ENCODE peak calls at places on chromosomes 16 and 17, in eight cellular contexts. One of them, this sample, is unnamed.

GRCh38 chr17:71959129-71959528 is 161.7 kb upstream of the SOX9 start:
- DNase-seq in mucosa of descending colon: no peak
- DNase-seq in endodermal cell: no peak
- DNase-seq in neural crest cell: no peak
- DNase-seq in Peyer's patch: no peak
- DNase-seq in CD8-positive, alpha-beta memory T cell: no peak
- DNase-seq in brain microvascular endothelial cell: no peak
- DNase-seq in skeletal muscle cell: no peak
- DNase-seq in this sample: no peak

GRCh38 chr16:14263769-14264168 is 192.7 kb downstream of the MRTFB start:
- DNase-seq in mucosa of descending colon: no peak
- DNase-seq in endodermal cell: no peak
- DNase-seq in neural crest cell: no peak
- DNase-seq in Peyer's patch: no peak
- DNase-seq in CD8-positive, alpha-beta memory T cell: no peak
- DNase-seq in brain microvascular endothelial cell: no peak
- DNase-seq in skeletal muscle cell: no peak
- DNase-seq in this sample: no peak

GRCh38 chr16:4694664-4695451 is 1.5 kb downstream of the NUDT16L1 start:
- DNase-seq in mucosa of descending colon: peak
- DNase-seq in endodermal cell: peak
- DNase-seq in neural crest cell: no peak
- DNase-seq in Peyer's patch: peak
- DNase-seq in CD8-positive, alpha-beta memory T cell: no peak
- DNase-seq in brain microvascular endothelial cell: no peak
- DNase-seq in skeletal muscle cell: no peak
- DNase-seq in this sample: no peak

GRCh38 chr17:74986206-74986576 is 1.2 kb upstream of the CDR2L start:
- DNase-seq in mucosa of descending colon: no peak
- DNase-seq in endodermal cell: no peak
- DNase-seq in neural crest cell: no peak
- DNase-seq in Peyer's patch: no peak
- DNase-seq in CD8-positive, alpha-beta memory T cell: no peak
- DNase-seq in brain microvascular endothelial cell: no peak
- DNase-seq in skeletal muscle cell: no peak
- DNase-seq in this sample: no peak

GRCh38 chr16:10668322-10669045 is 26.2 kb downstream of the TEKT5 start:
- DNase-seq in mucosa of descending colon: no peak
- DNase-seq in endodermal cell: peak
- DNase-seq in neural crest cell: peak
- DNase-seq in Peyer's patch: no peak
- DNase-seq in CD8-positive, alpha-beta memory T cell: no peak
- DNase-seq in brain microvascular endothelial cell: peak
- DNase-seq in skeletal muscle cell: no peak
- DNase-seq in this sample: no peak

GRCh38 chr16:46875243-46875642 is 8.9 kb upstream of the GPT2 start:
- DNase-seq in mucosa of descending colon: no peak
- DNase-seq in endodermal cell: no peak
- DNase-seq in neural crest cell: no peak
- DNase-seq in Peyer's patch: no peak
- DNase-seq in CD8-positive, alpha-beta memory T cell: no peak
- DNase-seq in brain microvascular endothelial cell: no peak
- DNase-seq in skeletal muscle cell: no peak
- DNase-seq in this sample: no peak

GRCh38 chr16:67552476-67552875 is 9.8 kb upstream of the CTCF start:
- DNase-seq in mucosa of descending colon: no peak
- DNase-seq in endodermal cell: no peak
- DNase-seq in neural crest cell: no peak
- DNase-seq in Peyer's patch: no peak
- DNase-seq in CD8-positive, alpha-beta memory T cell: no peak
- DNase-seq in brain microvascular endothelial cell: no peak
- DNase-seq in skeletal muscle cell: no peak
- DNase-seq in this sample: no peak

GRCh38 chr17:32277284-32277683 is 11.7 kb downstream of the RHBDL3 start:
- DNase-seq in mucosa of descending colon: no peak
- DNase-seq in endodermal cell: peak
- DNase-seq in neural crest cell: no peak
- DNase-seq in Peyer's patch: no peak
- DNase-seq in CD8-positive, alpha-beta memory T cell: no peak
- DNase-seq in brain microvascular endothelial cell: peak
- DNase-seq in skeletal muscle cell: peak
- DNase-seq in this sample: no peak

GRCh38 chr16:53619247-53619646 is 84.4 kb downstream of the RPGRIP1L start:
- DNase-seq in mucosa of descending colon: no peak
- DNase-seq in endodermal cell: no peak
- DNase-seq in neural crest cell: no peak
- DNase-seq in Peyer's patch: no peak
- DNase-seq in CD8-positive, alpha-beta memory T cell: no peak
- DNase-seq in brain microvascular endothelial cell: no peak
- DNase-seq in skeletal muscle cell: no peak
- DNase-seq in this sample: no peak

GRCh38 chr16:8861563-8862308 is 7.1 kb downstream of the CARHSP1 start:
- DNase-seq in mucosa of descending colon: peak
- DNase-seq in endodermal cell: no peak
- DNase-seq in neural crest cell: no peak
- DNase-seq in Peyer's patch: no peak
- DNase-seq in CD8-positive, alpha-beta memory T cell: no peak
- DNase-seq in brain microvascular endothelial cell: no peak
- DNase-seq in skeletal muscle cell: no peak
- DNase-seq in this sample: no peak

GRCh38 chr17:59814685-59815084 is 78.1 kb downstream of the TUBD1 start:
- DNase-seq in mucosa of descending colon: no peak
- DNase-seq in endodermal cell: no peak
- DNase-seq in neural crest cell: no peak
- DNase-seq in Peyer's patch: no peak
- DNase-seq in CD8-positive, alpha-beta memory T cell: no peak
- DNase-seq in brain microvascular endothelial cell: no peak
- DNase-seq in skeletal muscle cell: no peak
- DNase-seq in this sample: no peak

GRCh38 chr17:30296499-30297038 is 4.8 kb upstream of the BLMH start:
- DNase-seq in mucosa of descending colon: no peak
- DNase-seq in endodermal cell: no peak
- DNase-seq in neural crest cell: no peak
- DNase-seq in Peyer's patch: no peak
- DNase-seq in CD8-positive, alpha-beta memory T cell: no peak
- DNase-seq in brain microvascular endothelial cell: no peak
- DNase-seq in skeletal muscle cell: no peak
- DNase-seq in this sample: no peak

GRCh38 chr16:22898874-22899348 is 84.9 kb downstream of the HS3ST2 start:
- DNase-seq in mucosa of descending colon: no peak
- DNase-seq in endodermal cell: peak
- DNase-seq in neural crest cell: peak
- DNase-seq in Peyer's patch: peak
- DNase-seq in CD8-positive, alpha-beta memory T cell: peak
- DNase-seq in brain microvascular endothelial cell: peak
- DNase-seq in skeletal muscle cell: peak
- DNase-seq in this sample: peak

GRCh38 chr16:64428463-64428862 is 693.4 kb downstream of the CDH11 start:
- DNase-seq in mucosa of descending colon: no peak
- DNase-seq in endodermal cell: no peak
- DNase-seq in neural crest cell: no peak
- DNase-seq in Peyer's patch: no peak
- DNase-seq in CD8-positive, alpha-beta memory T cell: no peak
- DNase-seq in brain microvascular endothelial cell: peak
- DNase-seq in skeletal muscle cell: peak
- DNase-seq in this sample: no peak

GRCh38 chr16:56332464-56333079 is 92.8 kb downstream of the AMFR start:
- DNase-seq in mucosa of descending colon: no peak
- DNase-seq in endodermal cell: peak
- DNase-seq in neural crest cell: peak
- DNase-seq in Peyer's patch: peak
- DNase-seq in CD8-positive, alpha-beta memory T cell: no peak
- DNase-seq in brain microvascular endothelial cell: peak
- DNase-seq in skeletal muscle cell: peak
- DNase-seq in this sample: peak

GRCh38 chr16:31569360-31569717 is 41.6 kb downstream of the AHSP start:
- DNase-seq in mucosa of descending colon: no peak
- DNase-seq in endodermal cell: peak
- DNase-seq in neural crest cell: no peak
- DNase-seq in Peyer's patch: no peak
- DNase-seq in CD8-positive, alpha-beta memory T cell: no peak
- DNase-seq in brain microvascular endothelial cell: no peak
- DNase-seq in skeletal muscle cell: no peak
- DNase-seq in this sample: no peak

GRCh38 chr16:77789646-77790370 is 1.4 kb downstream of the VAT1L start:
- DNase-seq in mucosa of descending colon: no peak
- DNase-seq in endodermal cell: peak
- DNase-seq in neural crest cell: no peak
- DNase-seq in Peyer's patch: no peak
- DNase-seq in CD8-positive, alpha-beta memory T cell: no peak
- DNase-seq in brain microvascular endothelial cell: no peak
- DNase-seq in skeletal muscle cell: no peak
- DNase-seq in this sample: no peak

This sample was measured in transverse colon.